ENCODE peak calls at places on chromosomes 4 and X, in ten cellular contexts. One of them, this sample, is unnamed.

GRCh38 chrX:79036152-79036551 is 91.0 kb downstream of the P2RY10 start:
- DNase-seq in activated T-helper 1 cell treated with Interleukin-2 at 50 U/mL for 16 hours: no peak
- DNase-seq in endothelial cell of umbilical vein: no peak
- DNase-seq in HT-29: no peak
- DNase-seq in aorta: no peak
- DNase-seq in stimulated activated CD8-positive, alpha-beta memory T cell treated with anti-CD3 and anti-CD28 coated beads, Interleukin-2, amount 100 ng/mL, for 1 hour: no peak
- DNase-seq in right lobe of liver: no peak
- DNase-seq in GM12891: no peak
- DNase-seq in fibroblast of mammary gland: no peak
- DNase-seq in memory B cell: no peak
- DNase-seq in this sample: peak

GRCh38 chr4:98658287-98659105 is at the start of gene TSPAN5:
- DNase-seq in activated T-helper 1 cell treated with Interleukin-2 at 50 U/mL for 16 hours: peak
- DNase-seq in endothelial cell of umbilical vein: peak
- DNase-seq in HT-29: peak
- DNase-seq in aorta: peak
- DNase-seq in stimulated activated CD8-positive, alpha-beta memory T cell treated with anti-CD3 and anti-CD28 coated beads, Interleukin-2, amount 100 ng/mL, for 1 hour: peak
- DNase-seq in right lobe of liver: peak
- DNase-seq in GM12891: peak
- DNase-seq in fibroblast of mammary gland: peak
- DNase-seq in memory B cell: peak
- DNase-seq in this sample: peak

GRCh38 chr4:33709247-33709646 is 2535.1 kb downstream of the ARAP2 start:
- DNase-seq in activated T-helper 1 cell treated with Interleukin-2 at 50 U/mL for 16 hours: no peak
- DNase-seq in endothelial cell of umbilical vein: no peak
- DNase-seq in HT-29: no peak
- DNase-seq in aorta: no peak
- DNase-seq in stimulated activated CD8-positive, alpha-beta memory T cell treated with anti-CD3 and anti-CD28 coated beads, Interleukin-2, amount 100 ng/mL, for 1 hour: no peak
- DNase-seq in right lobe of liver: no peak
- DNase-seq in GM12891: no peak
- DNase-seq in fibroblast of mammary gland: peak
- DNase-seq in memory B cell: no peak
- DNase-seq in this sample: no peak

GRCh38 chr4:186554485-186554884 is 882 bp downstream of the MTNR1A start:
- DNase-seq in activated T-helper 1 cell treated with Interleukin-2 at 50 U/mL for 16 hours: no peak
- DNase-seq in endothelial cell of umbilical vein: no peak
- DNase-seq in HT-29: peak
- DNase-seq in aorta: no peak
- DNase-seq in stimulated activated CD8-positive, alpha-beta memory T cell treated with anti-CD3 and anti-CD28 coated beads, Interleukin-2, amount 100 ng/mL, for 1 hour: no peak
- DNase-seq in right lobe of liver: peak
- DNase-seq in GM12891: no peak
- DNase-seq in fibroblast of mammary gland: peak
- DNase-seq in memory B cell: no peak
- DNase-seq in this sample: peak

GRCh38 chr4:79046191-79046590 is 107.0 kb upstream of the PAQR3 start:
- DNase-seq in activated T-helper 1 cell treated with Interleukin-2 at 50 U/mL for 16 hours: no peak
- DNase-seq in endothelial cell of umbilical vein: no peak
- DNase-seq in HT-29: no peak
- DNase-seq in aorta: no peak
- DNase-seq in stimulated activated CD8-positive, alpha-beta memory T cell treated with anti-CD3 and anti-CD28 coated beads, Interleukin-2, amount 100 ng/mL, for 1 hour: no peak
- DNase-seq in right lobe of liver: no peak
- DNase-seq in GM12891: no peak
- DNase-seq in fibroblast of mammary gland: no peak
- DNase-seq in memory B cell: no peak
- DNase-seq in this sample: no peak

GRCh38 chrX:3963980-3964379 is 250.5 kb upstream of the PRKX start:
- DNase-seq in activated T-helper 1 cell treated with Interleukin-2 at 50 U/mL for 16 hours: no peak
- DNase-seq in endothelial cell of umbilical vein: no peak
- DNase-seq in HT-29: no peak
- DNase-seq in aorta: no peak
- DNase-seq in stimulated activated CD8-positive, alpha-beta memory T cell treated with anti-CD3 and anti-CD28 coated beads, Interleukin-2, amount 100 ng/mL, for 1 hour: no peak
- DNase-seq in right lobe of liver: no peak
- DNase-seq in GM12891: no peak
- DNase-seq in fibroblast of mammary gland: no peak
- DNase-seq in memory B cell: no peak
- DNase-seq in this sample: no peak

GRCh38 chrX:11724122-11725017 is 33.7 kb upstream of the MSL3 start:
- DNase-seq in activated T-helper 1 cell treated with Interleukin-2 at 50 U/mL for 16 hours: no peak
- DNase-seq in endothelial cell of umbilical vein: peak
- DNase-seq in HT-29: peak
- DNase-seq in aorta: no peak
- DNase-seq in stimulated activated CD8-positive, alpha-beta memory T cell treated with anti-CD3 and anti-CD28 coated beads, Interleukin-2, amount 100 ng/mL, for 1 hour: no peak
- DNase-seq in right lobe of liver: no peak
- DNase-seq in GM12891: no peak
- DNase-seq in fibroblast of mammary gland: peak
- DNase-seq in memory B cell: no peak
- DNase-seq in this sample: peak

GRCh38 chrX:68571292-68572256 is 72.7 kb downstream of the YIPF6 start:
- DNase-seq in activated T-helper 1 cell treated with Interleukin-2 at 50 U/mL for 16 hours: no peak
- DNase-seq in endothelial cell of umbilical vein: no peak
- DNase-seq in HT-29: peak
- DNase-seq in aorta: no peak
- DNase-seq in stimulated activated CD8-positive, alpha-beta memory T cell treated with anti-CD3 and anti-CD28 coated beads, Interleukin-2, amount 100 ng/mL, for 1 hour: no peak
- DNase-seq in right lobe of liver: no peak
- DNase-seq in GM12891: no peak
- DNase-seq in fibroblast of mammary gland: peak
- DNase-seq in memory B cell: no peak
- DNase-seq in this sample: peak

GRCh38 chr4:169103966-169104412 is 93.9 kb upstream of the CBR4 start:
- DNase-seq in activated T-helper 1 cell treated with Interleukin-2 at 50 U/mL for 16 hours: no peak
- DNase-seq in endothelial cell of umbilical vein: no peak
- DNase-seq in HT-29: no peak
- DNase-seq in aorta: no peak
- DNase-seq in stimulated activated CD8-positive, alpha-beta memory T cell treated with anti-CD3 and anti-CD28 coated beads, Interleukin-2, amount 100 ng/mL, for 1 hour: no peak
- DNase-seq in right lobe of liver: no peak
- DNase-seq in GM12891: no peak
- DNase-seq in fibroblast of mammary gland: no peak
- DNase-seq in memory B cell: no peak
- DNase-seq in this sample: no peak

GRCh38 chr4:3851211-3851610 is 85.0 kb downstream of the ADRA2C start:
- DNase-seq in activated T-helper 1 cell treated with Interleukin-2 at 50 U/mL for 16 hours: no peak
- DNase-seq in endothelial cell of umbilical vein: no peak
- DNase-seq in HT-29: no peak
- DNase-seq in aorta: no peak
- DNase-seq in stimulated activated CD8-positive, alpha-beta memory T cell treated with anti-CD3 and anti-CD28 coated beads, Interleukin-2, amount 100 ng/mL, for 1 hour: no peak
- DNase-seq in right lobe of liver: no peak
- DNase-seq in GM12891: no peak
- DNase-seq in fibroblast of mammary gland: peak
- DNase-seq in memory B cell: no peak
- DNase-seq in this sample: no peak

GRCh38 chr4:184728858-184729257 is 5.0 kb downstream of the CENPU start:
- DNase-seq in activated T-helper 1 cell treated with Interleukin-2 at 50 U/mL for 16 hours: no peak
- DNase-seq in endothelial cell of umbilical vein: peak
- DNase-seq in HT-29: no peak
- DNase-seq in aorta: no peak
- DNase-seq in stimulated activated CD8-positive, alpha-beta memory T cell treated with anti-CD3 and anti-CD28 coated beads, Interleukin-2, amount 100 ng/mL, for 1 hour: no peak
- DNase-seq in right lobe of liver: no peak
- DNase-seq in GM12891: no peak
- DNase-seq in fibroblast of mammary gland: peak
- DNase-seq in memory B cell: no peak
- DNase-seq in this sample: no peak

GRCh38 chr4:100268807-100269206 is 78.5 kb upstream of the DDIT4L start:
- DNase-seq in activated T-helper 1 cell treated with Interleukin-2 at 50 U/mL for 16 hours: no peak
- DNase-seq in endothelial cell of umbilical vein: no peak
- DNase-seq in HT-29: no peak
- DNase-seq in aorta: no peak
- DNase-seq in stimulated activated CD8-positive, alpha-beta memory T cell treated with anti-CD3 and anti-CD28 coated beads, Interleukin-2, amount 100 ng/mL, for 1 hour: no peak
- DNase-seq in right lobe of liver: no peak
- DNase-seq in GM12891: no peak
- DNase-seq in fibroblast of mammary gland: no peak
- DNase-seq in memory B cell: no peak
- DNase-seq in this sample: no peak